ENCODE peak calls at places on chromosomes 5 and 9, in seven cellular contexts. One of them, this sample, is unnamed.

GRCh38 chr5:12615141-12615820 is 711.0 kb upstream of the CTNND2 start:
- DNase-seq in A172: peak; percentile 61
- DNase-seq in GM10248: no peak
- DNase-seq in NCI-H1105 treated with DMSO at 0.1 percent for 48 hours: no peak
- DNase-seq in aorta: no peak
- DNase-seq in substantia nigra: no peak
- DNase-seq in small intestine: no peak
- DNase-seq in this sample: no peak

GRCh38 chr5:174892742-174893141 is 168.4 kb downstream of the MSX2 start:
- DNase-seq in GM10248: no peak
- DNase-seq in small intestine: no peak
- DNase-seq in A172: no peak
- DNase-seq in NCI-H1105 treated with DMSO at 0.1 percent for 48 hours: no peak
- DNase-seq in aorta: no peak
- DNase-seq in substantia nigra: no peak
- DNase-seq in this sample: no peak

GRCh38 chr9:87324613-87325194 is 173.0 kb upstream of the DAPK1 start:
- DNase-seq in aorta: no peak
- DNase-seq in GM10248: peak; percentile 67
- DNase-seq in A172: peak; percentile 59
- DNase-seq in substantia nigra: no peak
- DNase-seq in NCI-H1105 treated with DMSO at 0.1 percent for 48 hours: peak; percentile 58
- DNase-seq in small intestine: peak; percentile 61
- DNase-seq in this sample: no peak

GRCh38 chr5:126365446-126366198 is 57.6 kb upstream of the GRAMD2B start:
- DNase-seq in GM10248: no peak
- DNase-seq in small intestine: no peak
- DNase-seq in substantia nigra: no peak
- DNase-seq in NCI-H1105 treated with DMSO at 0.1 percent for 48 hours: no peak
- DNase-seq in aorta: no peak
- DNase-seq in A172: no peak
- DNase-seq in this sample: no peak

GRCh38 chr9:89078860-89079259 is 87.6 kb downstream of the S1PR3 start:
- DNase-seq in substantia nigra: no peak
- DNase-seq in NCI-H1105 treated with DMSO at 0.1 percent for 48 hours: no peak
- DNase-seq in A172: peak; percentile 26
- DNase-seq in aorta: no peak
- DNase-seq in small intestine: no peak
- DNase-seq in GM10248: no peak
- DNase-seq in this sample: no peak

GRCh38 chr9:5838884-5839571 is 6.1 kb upstream of the ERMP1 start:
- DNase-seq in substantia nigra: no peak
- DNase-seq in aorta: no peak
- DNase-seq in A172: peak; percentile 64
- DNase-seq in GM10248: no peak
- DNase-seq in small intestine: peak; percentile 92
- DNase-seq in NCI-H1105 treated with DMSO at 0.1 percent for 48 hours: no peak
- DNase-seq in this sample: peak; percentile 82

GRCh38 chr5:28512648-28513047 is 1474.3 kb upstream of the CDH9 start:
- DNase-seq in A172: no peak
- DNase-seq in substantia nigra: no peak
- DNase-seq in aorta: no peak
- DNase-seq in small intestine: no peak
- DNase-seq in GM10248: no peak
- DNase-seq in NCI-H1105 treated with DMSO at 0.1 percent for 48 hours: no peak
- DNase-seq in this sample: no peak

GRCh38 chr9:71966601-71967000 is 55.2 kb downstream of the C9orf85 start:
- DNase-seq in substantia nigra: no peak
- DNase-seq in NCI-H1105 treated with DMSO at 0.1 percent for 48 hours: no peak
- DNase-seq in aorta: no peak
- DNase-seq in small intestine: no peak
- DNase-seq in A172: no peak
- DNase-seq in GM10248: no peak
- DNase-seq in this sample: no peak

GRCh38 chr5:158234323-158235158 is 375.6 kb upstream of the CLINT1 start:
- DNase-seq in substantia nigra: no peak
- DNase-seq in NCI-H1105 treated with DMSO at 0.1 percent for 48 hours: no peak
- DNase-seq in GM10248: no peak
- DNase-seq in aorta: no peak
- DNase-seq in A172: peak; percentile 54
- DNase-seq in small intestine: no peak
- DNase-seq in this sample: no peak

GRCh38 chr5:102450313-102450990 is 48.3 kb downstream of the SLCO6A1 start:
- DNase-seq in aorta: no peak
- DNase-seq in A172: no peak
- DNase-seq in NCI-H1105 treated with DMSO at 0.1 percent for 48 hours: no peak
- DNase-seq in substantia nigra: no peak
- DNase-seq in GM10248: no peak
- DNase-seq in small intestine: no peak
- DNase-seq in this sample: no peak

GRCh38 chr5:137822158-137822764 is 45.4 kb upstream of the MYOT start:
- DNase-seq in substantia nigra: peak; percentile 37
- DNase-seq in A172: peak; percentile 54
- DNase-seq in NCI-H1105 treated with DMSO at 0.1 percent for 48 hours: no peak
- DNase-seq in GM10248: peak; percentile 54
- DNase-seq in aorta: no peak
- DNase-seq in small intestine: peak; percentile 65
- DNase-seq in this sample: peak; percentile 38

GRCh38 chr9:131483319-131484050 is 19.2 kb upstream of the POMT1 start:
- DNase-seq in substantia nigra: no peak
- DNase-seq in GM10248: no peak
- DNase-seq in small intestine: no peak
- DNase-seq in NCI-H1105 treated with DMSO at 0.1 percent for 48 hours: no peak
- DNase-seq in aorta: peak; percentile 56
- DNase-seq in A172: no peak
- DNase-seq in this sample: no peak

GRCh38 chr9:115494958-115495690 is 377.2 kb upstream of the TNC start:
- DNase-seq in small intestine: peak; percentile 45
- DNase-seq in substantia nigra: no peak
- DNase-seq in aorta: no peak
- DNase-seq in GM10248: no peak
- DNase-seq in A172: no peak
- DNase-seq in NCI-H1105 treated with DMSO at 0.1 percent for 48 hours: no peak
- DNase-seq in this sample: no peak

GRCh38 chr5:55030676-55031445 is 6.8 kb downstream of the GZMK start:
- DNase-seq in aorta: no peak
- DNase-seq in GM10248: no peak
- DNase-seq in substantia nigra: no peak
- DNase-seq in NCI-H1105 treated with DMSO at 0.1 percent for 48 hours: no peak
- DNase-seq in small intestine: no peak
- DNase-seq in A172: no peak
- DNase-seq in this sample: no peak

GRCh38 chr5:177483994-177484901 is 10.8 kb upstream of the DBN1 start:
- DNase-seq in A172: no peak
- DNase-seq in aorta: peak; percentile 78
- DNase-seq in small intestine: no peak
- DNase-seq in substantia nigra: no peak
- DNase-seq in GM10248: no peak
- DNase-seq in NCI-H1105 treated with DMSO at 0.1 percent for 48 hours: no peak
- DNase-seq in this sample: no peak

GRCh38 chr5:98735806-98736507 is 37.5 kb upstream of the RGMB start:
- DNase-seq in A172: no peak
- DNase-seq in aorta: no peak
- DNase-seq in substantia nigra: no peak
- DNase-seq in small intestine: no peak
- DNase-seq in GM10248: no peak
- DNase-seq in NCI-H1105 treated with DMSO at 0.1 percent for 48 hours: no peak
- DNase-seq in this sample: no peak

GRCh38 chr5:143016777-143017374 is 246.7 kb downstream of the ARHGAP26 start:
- DNase-seq in aorta: no peak
- DNase-seq in small intestine: peak; percentile 27
- DNase-seq in A172: peak; percentile 64
- DNase-seq in NCI-H1105 treated with DMSO at 0.1 percent for 48 hours: no peak
- DNase-seq in substantia nigra: no peak
- DNase-seq in GM10248: peak; percentile 35
- DNase-seq in this sample: peak; percentile 63

GRCh38 chr9:95989304-95989703 is 113.8 kb downstream of the ERCC6L2 start:
- DNase-seq in aorta: no peak
- DNase-seq in small intestine: peak; percentile 7
- DNase-seq in substantia nigra: no peak
- DNase-seq in NCI-H1105 treated with DMSO at 0.1 percent for 48 hours: no peak
- DNase-seq in A172: no peak
- DNase-seq in GM10248: no peak
- DNase-seq in this sample: no peak